ENCODE peak calls at places on chromosomes 12 and 14, in four cellular contexts. O is esophagus squamous epithelium, R is neural progenitor cell, Q is dorsolateral prefrontal cortex. E is an unnamed sample.

GRCh38 chr14:20794644-20795369 is 7.8 kb downstream of the RNASE1 start:
- DNase-seq in O (no peak), R (no peak), Q (no peak), E (no peak)

GRCh38 chr12:92242917-92243316 is 97.3 kb upstream of the BTG1 start:
- DNase-seq in O (no peak), R (no peak), Q (no peak), E (no peak)

GRCh38 chr12:119157528-119157927 is 21.2 kb upstream of the HSPB8 start:
- DNase-seq in O (no peak), R (no peak), Q (no peak), E (no peak)

GRCh38 chr12:58529114-58529665 is 391.1 kb downstream of the LRIG3 start:
- DNase-seq in O (no peak), R (no peak), Q (no peak), E (no peak)

GRCh38 chr14:21026988-21027315 is 2.1 kb upstream of the NDRG2 start:
- DNase-seq in O (no peak), R (no peak), Q (no peak), E (no peak)

GRCh38 chr12:70606001-70606400 is 31.2 kb downstream of the PTPRB start:
- DNase-seq in O (no peak), R (no peak), Q (no peak), E (no peak)

GRCh38 chr12:78290606-78291345 is 460.1 kb downstream of the NAV3 start:
- DNase-seq in O (no peak), R (no peak), Q (no peak), E (peak; percentile 78)

GRCh38 chr12:109764776-109765492 is 51.3 kb downstream of the FAM222A start:
- DNase-seq in O (no peak), R (no peak), Q (no peak), E (no peak)

GRCh38 chr12:3492868-3493224 is 1.8 kb downstream of the PRMT8 start:
- DNase-seq in O (no peak), R (no peak), Q (no peak), E (no peak)

GRCh38 chr12:111705672-111706071 is 19.8 kb downstream of the ACAD10 start:
- DNase-seq in O (no peak), R (no peak), Q (no peak), E (no peak)

GRCh38 chr14:92505826-92506225 is 7.8 kb upstream of the RIN3 start:
- DNase-seq in O (no peak), R (no peak), Q (no peak), E (no peak)

GRCh38 chr14:69620211-69620611 is 8.8 kb downstream of the SUSD6 start:
- DNase-seq in O (no peak), R (no peak), Q (no peak), E (no peak)

GRCh38 chr12:12721251-12721689 is 4.1 kb downstream of the CDKN1B start:
- DNase-seq in O (no peak), R (no peak), Q (no peak), E (no peak)

GRCh38 chr14:74983343-74983742 is 19.4 kb upstream of the EIF2B2 start:
- DNase-seq in O (no peak), R (no peak), Q (no peak), E (no peak)

GRCh38 chr14:75223664-75224154 is 47.3 kb upstream of the TMED10 start:
- DNase-seq in O (no peak), R (peak; percentile 79), Q (no peak), E (no peak)

GRCh38 chr12:916240-916639 is 33.3 kb downstream of the RAD52 start:
- DNase-seq in O (no peak), R (no peak), Q (peak; percentile 51), E (peak; percentile 42)

GRCh38 chr12:27870939-27871338 is 90.9 kb upstream of the MANSC4 start:
- DNase-seq in O (no peak), R (no peak), Q (no peak), E (no peak)

GRCh38 chr12:53806689-53807088 is 54.9 kb upstream of the CISTR start:
- DNase-seq in O (no peak), R (no peak), Q (no peak), E (peak; percentile 12)

GRCh38 chr12:82554529-82554928 is 132.2 kb upstream of the TMTC2 start:
- DNase-seq in O (no peak), R (no peak), Q (no peak), E (peak; percentile 47)

GRCh38 chr12:27814851-27815591 is 35.0 kb upstream of the MANSC4 start:
- DNase-seq in O (no peak), R (no peak), Q (no peak), E (no peak)

GRCh38 chr14:104518659-104519350 is 60.8 kb upstream of the C14orf180 start:
- DNase-seq in O (no peak), R (no peak), Q (no peak), E (no peak)

GRCh38 chr12:106239241-106239950 is 8.4 kb downstream of the CKAP4 start:
- DNase-seq in O (no peak), R (no peak), Q (no peak), E (no peak)

GRCh38 chr14:72603639-72604038 is 290.3 kb downstream of the DPF3 start:
- DNase-seq in O (no peak), R (no peak), Q (no peak), E (no peak)

GRCh38 chr14:95290769-95291440 is 28.8 kb downstream of the CLMN start:
- DNase-seq in O (no peak), R (no peak), Q (no peak), E (no peak)

GRCh38 chr12:101117842-101118241 is 92.2 kb downstream of the SLC5A8 start:
- DNase-seq in O (no peak), R (no peak), Q (no peak), E (no peak)

GRCh38 chr14:96260341-96260821 is 4.4 kb downstream of the BDKRB1 start:
- DNase-seq in O (no peak), R (no peak), Q (no peak), E (no peak)

GRCh38 chr12:117889098-117889497 is 79.7 kb downstream of the KSR2 start:
- DNase-seq in O (no peak), R (no peak), Q (no peak), E (no peak)

GRCh38 chr12:125295550-125295949 is 230.3 kb downstream of the AACS start:
- DNase-seq in O (no peak), R (no peak), Q (no peak), E (no peak)

GRCh38 chr12:93924367-93924766 is 224.0 kb upstream of the PLXNC1 start:
- DNase-seq in O (no peak), R (no peak), Q (no peak), E (no peak)

GRCh38 chr14:74604896-74605295 is 7.1 kb downstream of the LTBP2 start:
- DNase-seq in O (no peak), R (no peak), Q (no peak), E (no peak)

GRCh38 chr14:74531467-74531866 is 37.9 kb downstream of the ISCA2 start:
- DNase-seq in O (no peak), R (peak; percentile 70), Q (no peak), E (no peak)

GRCh38 chr12:127247937-127248336 is 1019.0 kb upstream of the TMEM132C start:
- DNase-seq in O (no peak), R (no peak), Q (no peak), E (no peak)

GRCh38 chr12:52644078-52644415 is 8.0 kb downstream of the KRT2 start:
- DNase-seq in O (no peak), R (no peak), Q (no peak), E (no peak)

GRCh38 chr14:104235686-104236085 is 97.3 kb downstream of the KIF26A start:
- DNase-seq in O (no peak), R (no peak), Q (no peak), E (no peak)

GRCh38 chr12:95766356-95767019 is 24.1 kb downstream of the NTN4 start:
- DNase-seq in O (no peak), R (no peak), Q (no peak), E (no peak)

GRCh38 chr12:124804011-124804621 is 59.5 kb downstream of the SCARB1 start:
- DNase-seq in O (no peak), R (peak; percentile 27), Q (peak; percentile 65), E (no peak)

GRCh38 chr12:123269395-123269892 is 2.2 kb downstream of the CDK2AP1 start:
- DNase-seq in O (no peak), R (peak; percentile 93), Q (peak; percentile 90), E (no peak)
- TF ChIP-seq CTCF in O (no peak), R (peak; percentile 50), Q (no peak), E (no peak)

DNA sequence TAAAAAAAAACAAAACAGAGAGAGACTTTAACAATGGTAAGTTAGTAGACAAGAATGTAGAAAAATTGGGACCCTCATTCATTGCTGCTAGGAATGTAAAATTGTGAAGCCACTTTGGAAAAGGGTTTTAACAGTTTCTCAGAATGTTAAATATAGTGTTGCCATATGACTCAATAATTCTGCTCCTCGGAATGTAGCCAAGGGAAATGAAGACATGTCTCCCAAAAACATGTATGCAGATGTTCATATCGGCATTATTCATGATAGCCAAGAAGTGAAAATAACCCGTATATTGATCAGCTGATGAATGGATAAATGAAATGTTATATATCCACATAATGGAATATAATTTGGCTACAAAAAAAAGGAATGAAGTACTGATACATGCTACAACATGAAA is 132.3 kb downstream of the DAAM1 start:
- DNase-seq in O (no peak), R (no peak), Q (no peak), E (no peak)
- H3K4me3 ChIP-seq in O (no peak overlapping the region), R (no peak overlapping the region), Q (peak overlapping the region; percentile 17), E (no peak overlapping the region)

DNA sequence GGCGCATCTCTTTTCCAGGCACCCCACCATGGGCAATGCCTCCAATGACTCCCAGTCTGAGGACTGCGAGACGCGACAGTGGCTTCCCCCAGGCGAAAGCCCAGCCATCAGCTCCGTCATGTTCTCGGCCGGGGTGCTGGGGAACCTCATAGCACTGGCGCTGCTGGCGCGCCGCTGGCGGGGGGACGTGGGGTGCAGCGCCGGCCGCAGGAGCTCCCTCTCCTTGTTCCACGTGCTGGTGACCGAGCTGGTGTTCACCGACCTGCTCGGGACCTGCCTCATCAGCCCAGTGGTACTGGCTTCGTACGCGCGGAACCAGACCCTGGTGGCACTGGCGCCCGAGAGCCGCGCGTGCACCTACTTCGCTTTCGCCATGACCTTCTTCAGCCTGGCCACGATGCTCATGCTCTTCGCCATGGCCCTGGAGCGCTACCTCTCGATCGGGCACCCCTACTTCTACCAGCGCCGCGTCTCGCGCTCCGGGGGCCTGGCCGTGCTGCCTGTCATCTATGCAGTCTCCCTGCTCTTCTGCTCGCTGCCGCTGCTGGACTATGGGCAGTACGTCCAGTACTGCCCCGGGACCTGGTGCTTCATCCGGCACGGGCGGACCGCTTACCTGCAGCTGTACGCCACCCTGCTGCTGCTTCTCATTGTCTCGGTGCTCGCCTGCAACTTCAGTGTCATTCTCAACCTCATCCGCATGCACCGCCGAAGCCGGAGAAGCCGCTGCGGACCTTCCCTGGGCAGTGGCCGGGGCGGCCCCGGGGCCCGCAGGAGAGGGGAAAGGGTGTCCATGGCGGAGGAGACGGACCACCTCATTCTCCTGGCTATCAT is 626 bp downstream of the PTGER2 start:
- DNase-seq in O (no peak), R (peak; percentile 36), Q (no peak), E (no peak)
- H3K27me3 ChIP-seq in O (no peaks in the 10 kb centered on the region), R (peaks cover 78% of the 10 kb centered on the region), Q (peaks cover 29% of the 10 kb centered on the region), E (no peaks in the 10 kb centered on the region)

DNA sequence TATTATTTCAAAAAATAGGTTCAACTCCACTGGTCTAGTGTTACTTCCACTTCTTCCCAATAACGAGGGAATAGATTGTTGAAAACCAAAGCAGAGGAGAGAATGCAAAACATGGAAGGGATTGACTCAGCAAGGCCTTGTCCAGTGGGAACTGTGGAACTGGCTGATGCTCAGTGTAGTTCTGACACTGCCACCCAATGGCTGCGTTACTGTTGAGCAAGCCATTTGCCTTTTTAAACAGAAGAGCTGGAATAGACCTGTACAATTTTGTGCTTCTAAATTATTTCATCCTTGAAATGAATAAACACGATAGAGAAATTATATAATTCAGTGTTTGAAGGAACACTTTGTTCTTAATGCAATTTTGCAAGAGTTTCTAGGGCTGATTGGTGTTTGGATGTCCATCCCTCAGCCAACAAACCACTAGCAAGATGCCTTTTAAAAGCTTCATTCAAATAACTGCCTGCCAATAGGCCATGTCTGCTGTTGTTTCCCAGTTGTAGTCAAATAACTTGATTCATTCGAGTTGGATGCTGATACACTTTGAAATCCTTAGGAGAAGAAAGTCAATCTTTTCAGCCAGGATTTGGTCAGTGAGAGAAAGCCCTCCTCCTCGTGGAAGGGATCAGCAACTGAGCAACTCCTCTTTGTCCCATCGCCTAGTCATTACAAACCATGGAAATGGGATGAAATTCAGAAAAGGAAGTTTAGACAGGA is 7.2 kb upstream of the MGP start:
- DNase-seq in O (no peak), R (peak; percentile 13), Q (peak; percentile 40), E (no peak)
- TF ChIP-seq CTCF in O (no peak), R (peak; percentile 4), Q (peak; percentile 47), E (no peak)

E was measured in kidney epithelial cell.